ENCODE peak calls at places on chromosomes 3 and 15, in nine cellular contexts. V, B, X, M, E, R, N, U and P are unnamed samples.

GRCh38 chr15:68042156-68042854 is 11.8 kb upstream of the PIAS1 start:
- DNase-seq in V (no peak), B (no peak), X (no peak), M (no peak), E (no peak), R (no peak), N (no peak), U (no peak), P (no peak)

GRCh38 chr3:179807588-179807987 is 154.7 kb downstream of the USP13 start:
- DNase-seq in V (no peak), B (no peak), X (no peak), M (no peak), E (no peak), R (no peak), N (no peak), U (no peak), P (no peak)

GRCh38 chr15:41486286-41486685 is 7.4 kb upstream of the ITPKA start:
- DNase-seq in V (no peak), B (no peak), X (no peak), M (no peak), E (no peak), R (no peak), N (no peak), U (no peak), P (no peak)

GRCh38 chr3:123053107-123053506 is 13.7 kb upstream of the PDIA5 start:
- DNase-seq in V (no peak), B (no peak), X (no peak), M (no peak), E (no peak), R (no peak), N (peak), U (no peak), P (peak)

GRCh38 chr3:30286007-30286669 is 320.3 kb upstream of the TGFBR2 start:
- DNase-seq in V (peak), B (no peak), X (peak), M (peak), E (peak), R (peak), N (peak), U (peak), P (peak)

GRCh38 chr15:61088675-61089074 is 140.4 kb downstream of the RORA start:
- DNase-seq in V (no peak), B (no peak), X (no peak), M (no peak), E (no peak), R (no peak), N (no peak), U (no peak), P (no peak)

GRCh38 chr3:147191795-147192385 is 214.5 kb downstream of the ZIC4 start:
- DNase-seq in V (no peak), B (no peak), X (peak), M (peak), E (no peak), R (no peak), N (no peak), U (peak), P (peak)

GRCh38 chr3:143101792-143102381 is 17.7 kb upstream of the CHST2 start:
- DNase-seq in V (no peak), B (no peak), X (no peak), M (no peak), E (no peak), R (no peak), N (no peak), U (no peak), P (no peak)

GRCh38 chr3:155714295-155714718 is 30.6 kb downstream of the PLCH1 start:
- DNase-seq in V (no peak), B (no peak), X (no peak), M (no peak), E (no peak), R (no peak), N (no peak), U (no peak), P (no peak)

GRCh38 chr15:60760646-60761504 is 281.9 kb upstream of the ICE2 start:
- DNase-seq in V (no peak), B (no peak), X (no peak), M (no peak), E (no peak), R (no peak), N (no peak), U (no peak), P (no peak)

GRCh38 chr15:43484455-43484854 is 8.5 kb downstream of the TP53BP1 start:
- DNase-seq in V (no peak), B (no peak), X (no peak), M (no peak), E (no peak), R (no peak), N (no peak), U (no peak), P (no peak)

GRCh38 chr15:36361351-36361870 is 218.0 kb upstream of the CDIN1 start:
- DNase-seq in V (no peak), B (no peak), X (no peak), M (no peak), E (no peak), R (no peak), N (no peak), U (no peak), P (no peak)

GRCh38 chr15:68431792-68432401 is at the start of gene ITGA11:
- DNase-seq in V (peak), B (no peak), X (peak), M (peak), E (peak), R (peak), N (peak), U (peak), P (peak)

GRCh38 chr3:30502051-30502741 is 104.2 kb upstream of the TGFBR2 start:
- DNase-seq in V (no peak), B (no peak), X (no peak), M (no peak), E (no peak), R (no peak), N (no peak), U (no peak), P (no peak)

GRCh38 chr15:98826658-98827057 is 178.3 kb downstream of the IGF1R start:
- DNase-seq in V (no peak), B (no peak), X (no peak), M (no peak), E (no peak), R (no peak), N (no peak), U (no peak), P (no peak)
- TF ChIP-seq POLR2A in V (no peak), B (no peak), X (no peak), M (no peak), E (no peak), R (no peak), N (no peak), U (no peak), P (no peak)

GRCh38 chr3:39272191-39272590 is 7.6 kb downstream of the CX3CR1 start:
- DNase-seq in V (no peak), B (no peak), X (no peak), M (no peak), E (no peak), R (no peak), N (no peak), U (no peak), P (no peak)

GRCh38 chr3:39271363-39271762 is 8.5 kb downstream of the CX3CR1 start:
- DNase-seq in V (no peak), B (no peak), X (no peak), M (no peak), E (no peak), R (no peak), N (no peak), U (no peak), P (no peak)

GRCh38 chr3:39275052-39275451 is 4.8 kb downstream of the CX3CR1 start:
- DNase-seq in V (no peak), B (no peak), X (no peak), M (no peak), E (no peak), R (no peak), N (no peak), U (no peak), P (no peak)

GRCh38 chr3:39275963-39276593 is 3.8 kb downstream of the CX3CR1 start:
- DNase-seq in V (no peak), B (no peak), X (no peak), M (no peak), E (no peak), R (no peak), N (no peak), U (no peak), P (no peak)

DNA sequence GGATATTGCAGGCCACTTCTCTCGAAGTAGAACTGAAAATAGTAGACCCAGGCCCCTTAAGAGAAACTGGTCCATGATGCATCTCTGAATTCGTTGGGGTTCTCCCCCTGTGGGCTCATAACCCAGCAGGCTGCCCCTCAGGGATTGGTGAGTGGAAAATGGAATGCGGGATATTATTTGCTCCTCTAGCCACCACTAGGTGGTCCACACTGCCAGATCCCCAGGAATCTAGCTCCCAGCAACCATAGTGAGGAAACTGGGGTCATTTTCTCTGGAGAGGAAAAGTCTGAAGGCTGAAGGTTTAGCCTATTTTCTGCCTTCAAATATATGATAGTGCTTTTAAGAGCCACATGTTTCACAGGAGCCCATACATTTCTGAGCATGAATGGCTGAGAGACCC is 6.7 kb downstream of the CX3CR1 start:
- DNase-seq in V (no peak), B (no peak), X (no peak), M (no peak), E (no peak), R (no peak), N (no peak), U (no peak), P (no peak)
- H3K27ac ChIP-seq in V (no peak), B (no peak), X (no peak), M (no peak), E (no peak), R (no peak), N (no peak), U (no peak), P (no peak)

GRCh38 chr3:178561239-178561638 is 25.0 kb downstream of the KCNMB2 start:
- DNase-seq in V (no peak), B (no peak), X (no peak), M (no peak), E (peak), R (no peak), N (no peak), U (no peak), P (no peak)

GRCh38 chr3:178560759-178561158 is 24.5 kb downstream of the KCNMB2 start:
- DNase-seq in V (no peak), B (no peak), X (no peak), M (no peak), E (no peak), R (no peak), N (no peak), U (no peak), P (no peak)

GRCh38 chr3:178562869-178563232 is 26.6 kb downstream of the KCNMB2 start:
- DNase-seq in V (no peak), B (no peak), X (no peak), M (no peak), E (no peak), R (no peak), N (no peak), U (no peak), P (no peak)

GRCh38 chr3:178562143-178562868 is 26.1 kb downstream of the KCNMB2 start:
- DNase-seq in V (no peak), B (no peak), X (no peak), M (no peak), E (no peak), R (no peak), N (peak), U (no peak), P (no peak)

GRCh38 chr3:178558637-178559036 is 22.4 kb downstream of the KCNMB2 start:
- DNase-seq in V (no peak), B (no peak), X (no peak), M (no peak), E (no peak), R (no peak), N (no peak), U (no peak), P (no peak)
- H3K4me3 ChIP-seq in V (no peak), B (no peak), X (no peak), M (no peak), E (peak), R (no peak), N (no peak), U (no peak), P (no peak)

DNA sequence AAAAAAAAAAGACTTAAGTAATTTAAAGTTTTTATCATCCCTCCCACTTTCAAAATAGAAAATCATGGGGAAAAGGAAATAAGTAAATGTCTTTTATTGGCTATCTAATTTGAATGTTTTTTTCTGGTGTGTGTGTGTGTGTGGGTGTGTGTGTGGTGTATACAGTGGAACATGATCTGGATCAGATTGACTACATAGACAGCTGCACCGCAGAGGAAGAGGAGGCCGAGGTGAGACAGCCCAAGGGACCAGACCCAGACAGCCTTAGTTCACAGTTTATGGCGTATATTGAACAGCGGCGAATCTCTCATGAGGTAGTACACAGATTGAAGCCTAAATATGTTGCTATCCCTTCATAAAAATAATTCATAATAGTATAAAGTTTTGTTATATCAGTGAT is 44.5 kb downstream of the LRCH3 start:
- DNase-seq in V (no peak), B (no peak), X (no peak), M (no peak), E (no peak), R (no peak), N (no peak), U (no peak), P (no peak)
- TF ChIP-seq POLR2A in V (no peak), B (no peak), X (no peak), M (no peak), E (no peak), R (no peak), N (no peak), U (no peak), P (no peak)